ENCODE peak calls at places on chromosome 3, in five cellular contexts. Z is IMR-90, I is cardiac muscle cell, C is AG09309, J is nephron progenitor cell. K is an unnamed sample.

GRCh38 chr3:13518516-13519351 is 30.2 kb upstream of the FBLN2 start:
- DNase-seq in Z (no peak), I (no peak), C (no peak), J (no peak), K (no peak)

GRCh38 chr3:15768421-15769255 is 29.1 kb downstream of the ANKRD28 start:
- DNase-seq in Z (peak), I (no peak), C (peak), J (no peak), K (no peak)

GRCh38 chr3:12034440-12034839 is 30.3 kb downstream of the SYN2 start:
- DNase-seq in Z (no peak), I (no peak), C (no peak), J (no peak), K (no peak)

GRCh38 chr3:178849220-178849910 is 222.2 kb downstream of the ZMAT3 start:
- DNase-seq in Z (no peak), I (no peak), C (no peak), J (no peak), K (no peak)

GRCh38 chr3:42960282-42960681 is 18.8 kb upstream of the GASK1A start:
- DNase-seq in Z (peak), I (peak), C (no peak), J (peak), K (no peak)

GRCh38 chr3:46713898-46714552 is 3.6 kb downstream of the PRSS50 start:
- DNase-seq in Z (no peak), I (no peak), C (no peak), J (no peak), K (no peak)

GRCh38 chr3:183163563-183163962 is 1.0 kb upstream of the LAMP3 start:
- DNase-seq in Z (no peak), I (no peak), C (no peak), J (no peak), K (no peak)

GRCh38 chr3:41682996-41683395 is 278.9 kb downstream of the ULK4 start:
- DNase-seq in Z (peak), I (no peak), C (peak), J (no peak), K (no peak)

GRCh38 chr3:144332866-144333265 is 361.2 kb downstream of the DIPK2A start:
- DNase-seq in Z (no peak), I (no peak), C (no peak), J (no peak), K (no peak)

GRCh38 chr3:54578417-54578816 is 349.4 kb downstream of the LRTM1 start:
- DNase-seq in Z (no peak), I (no peak), C (peak), J (no peak), K (no peak)

GRCh38 chr3:10581251-10581650 is 75.9 kb upstream of the ATP2B2 start:
- DNase-seq in Z (no peak), I (no peak), C (peak), J (no peak), K (no peak)

GRCh38 chr3:157573281-157573680 is 70.1 kb upstream of the VEPH1 start:
- DNase-seq in Z (no peak), I (no peak), C (peak), J (no peak), K (no peak)

GRCh38 chr3:42653303-42653559 is 266 bp upstream of the ZBTB47 start:
- DNase-seq in Z (no peak), I (no peak), C (no peak), J (no peak), K (no peak)

GRCh38 chr3:62211675-62212429 is 161.5 kb downstream of the FEZF2 start:
- DNase-seq in Z (no peak), I (no peak), C (no peak), J (no peak), K (no peak)

GRCh38 chr3:73801444-73801843 is 176.7 kb upstream of the PDZRN3 start:
- DNase-seq in Z (peak), I (no peak), C (no peak), J (no peak), K (no peak)

GRCh38 chr3:56928379-56929068 is 126.8 kb upstream of the ARHGEF3 start:
- DNase-seq in Z (no peak), I (no peak), C (no peak), J (no peak), K (no peak)

GRCh38 chr3:168048414-168049330 is 47.1 kb downstream of the GOLIM4 start:
- DNase-seq in Z (no peak), I (no peak), C (no peak), J (no peak), K (no peak)

GRCh38 chr3:146895026-146895749 is 290.0 kb upstream of the PLSCR5 start:
- DNase-seq in Z (peak), I (no peak), C (peak), J (no peak), K (no peak)

GRCh38 chr3:188567478-188568195 is 413.7 kb downstream of the LPP start:
- DNase-seq in Z (peak), I (no peak), C (no peak), J (no peak), K (no peak)

GRCh38 chr3:10839167-10839566 is 23.1 kb downstream of the SLC6A11 start:
- DNase-seq in Z (no peak), I (no peak), C (no peak), J (no peak), K (no peak)

GRCh38 chr3:181581651-181582050 is 130.1 kb upstream of the SOX2 start:
- DNase-seq in Z (no peak), I (no peak), C (no peak), J (no peak), K (no peak)

GRCh38 chr3:51311055-51311454 is 74.0 kb upstream of the MANF start:
- DNase-seq in Z (peak), I (peak), C (no peak), J (no peak), K (no peak)

GRCh38 chr3:138374573-138375134 is 26.3 kb downstream of the MRAS start:
- DNase-seq in Z (no peak), I (peak), C (no peak), J (no peak), K (no peak)

GRCh38 chr3:190339130-190339529 is 16.9 kb upstream of the CLDN1 start:
- DNase-seq in Z (peak), I (no peak), C (no peak), J (no peak), K (no peak)

GRCh38 chr3:52291508-52292181 is 4.0 kb downstream of the GLYCTK start:
- DNase-seq in Z (no peak), I (peak), C (no peak), J (peak), K (peak)

GRCh38 chr3:165854696-165855095 is 17.5 kb upstream of the BCHE start:
- DNase-seq in Z (no peak), I (peak), C (no peak), J (no peak), K (no peak)

GRCh38 chr3:100891033-100891432 is 102.2 kb downstream of the ABI3BP start:
- DNase-seq in Z (peak), I (no peak), C (no peak), J (no peak), K (no peak)

GRCh38 chr3:25589783-25590258 is 74.9 kb downstream of the TOP2B start:
- DNase-seq in Z (no peak), I (peak), C (no peak), J (no peak), K (no peak)

GRCh38 chr3:192636517-192637444 is 90.6 kb downstream of the FGF12 start:
- DNase-seq in Z (no peak), I (no peak), C (no peak), J (no peak), K (no peak)

GRCh38 chr3:49005298-49005680 is 1.9 kb upstream of the WDR6 start:
- DNase-seq in Z (no peak), I (no peak), C (no peak), J (no peak), K (no peak)

GRCh38 chr3:49006591-49007067 is 562 bp upstream of the WDR6 start:
- DNase-seq in Z (peak), I (peak), C (no peak), J (no peak), K (no peak)

GRCh38 chr3:49005998-49006397 is 1.2 kb upstream of the WDR6 start:
- DNase-seq in Z (no peak), I (no peak), C (no peak), J (no peak), K (no peak)

GRCh38 chr3:49007771-49008528 is 759 bp downstream of the WDR6 start:
- DNase-seq in Z (peak), I (peak), C (no peak), J (peak), K (peak)

GRCh38 chr3:49007068-49007770 is at the start of gene WDR6:
- DNase-seq in Z (peak), I (peak), C (peak), J (peak), K (peak)
- TF ChIP-seq CTCF in Z (peak), I (peak), C (peak), J (peak), K (peak)

GRCh38 chr3:196180346-196180745 is 30.9 kb downstream of the ZDHHC19 start:
- DNase-seq in Z (no peak), I (no peak), C (no peak), J (no peak), K (no peak)
- TF ChIP-seq CTCF in Z (no peak), I (no peak), C (no peak), J (no peak), K (no peak)

GRCh38 chr3:184360834-184361531 is 422 bp downstream of the CLCN2 start:
- DNase-seq in Z (no peak), I (no peak), C (no peak), J (no peak), K (no peak)

GRCh38 chr3:184360070-184360833 is 1.2 kb downstream of the CLCN2 start:
- DNase-seq in Z (no peak), I (no peak), C (no peak), J (no peak), K (no peak)

GRCh38 chr3:184358140-184358767 is 3.2 kb downstream of the CLCN2 start:
- DNase-seq in Z (no peak), I (no peak), C (no peak), J (no peak), K (no peak)

GRCh38 chr3:184358921-184359350 is 2.5 kb downstream of the CLCN2 start:
- DNase-seq in Z (no peak), I (no peak), C (no peak), J (no peak), K (no peak)

DNA sequence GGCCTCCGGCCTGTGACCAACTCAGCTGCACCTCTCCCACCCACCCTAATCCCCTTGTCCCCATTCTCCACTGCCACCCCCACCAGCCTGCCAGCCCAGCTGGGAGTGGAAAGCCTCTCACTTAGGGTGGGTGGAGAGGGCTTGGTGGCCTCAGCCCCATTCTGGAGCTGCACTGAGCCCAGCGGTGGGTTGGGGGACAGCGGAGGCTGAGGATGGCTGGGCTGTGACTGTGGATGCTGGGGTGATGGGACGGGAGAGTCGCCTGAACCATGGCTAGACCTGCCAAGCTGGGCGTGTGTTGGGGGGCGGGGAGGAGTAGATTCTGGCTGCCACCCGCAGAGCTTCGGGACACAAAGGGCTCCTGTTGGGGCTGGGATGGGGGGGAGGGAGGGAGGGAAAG is 1.8 kb downstream of the CLCN2 start:
- DNase-seq in Z (no peak), I (no peak), C (no peak), J (no peak), K (no peak)
- TF ChIP-seq CTCF in Z (no peak), I (no peak), C (no peak), J (no peak), K (no peak)

GRCh38 chr3:126556637-126557414 is 1.9 kb downstream of the C3orf22 start:
- DNase-seq in Z (no peak), I (no peak), C (no peak), J (no peak), K (no peak)
- TF ChIP-seq CTCF in Z (no peak), I (no peak), C (no peak), J (no peak), K (no peak)

DNA sequence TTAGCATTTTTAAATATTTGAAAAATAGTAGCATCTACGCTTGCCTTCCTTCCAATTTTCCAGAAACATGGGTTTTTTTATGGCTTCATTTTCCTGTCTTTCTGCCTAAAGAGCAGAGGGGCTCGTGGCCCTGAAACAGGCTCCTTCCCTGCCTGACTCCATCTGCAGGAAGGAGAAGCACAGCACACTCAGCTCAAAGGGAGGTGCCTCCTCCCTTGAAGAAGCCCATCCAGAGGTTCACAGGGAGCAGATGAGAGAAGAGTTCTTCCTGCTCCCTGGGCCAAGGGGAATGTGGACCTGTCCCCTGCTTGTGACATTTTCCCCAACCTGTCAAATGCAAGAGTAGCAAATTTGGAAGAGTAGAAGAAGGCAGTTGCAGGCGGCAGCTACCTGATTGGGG is 55.8 kb downstream of the BBX start:
- DNase-seq in Z (no peak), I (no peak), C (no peak), J (no peak), K (no peak)
- TF ChIP-seq CTCF in Z (no peak), I (peak), C (no peak), J (no peak), K (no peak)

DNA sequence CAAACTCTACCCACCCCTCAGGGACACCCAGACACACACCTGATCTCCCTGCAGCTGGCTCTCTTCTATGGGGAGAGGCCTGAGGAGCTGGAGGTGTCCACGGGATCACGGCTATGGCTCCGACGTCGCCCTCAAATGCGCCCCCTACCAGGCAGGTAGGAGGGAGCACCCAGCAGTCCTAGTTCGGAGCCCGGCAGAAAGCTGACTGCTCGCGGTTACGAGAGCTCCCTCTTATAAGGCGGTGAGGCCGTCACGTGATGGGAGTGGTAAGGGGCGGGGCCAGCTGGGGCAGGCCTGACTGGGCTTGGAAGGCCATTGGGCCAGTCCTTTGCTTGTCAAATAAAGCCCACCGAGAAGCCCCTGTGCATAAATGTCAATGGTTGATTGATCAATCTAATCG is at the start of gene PRR20G:
- DNase-seq in Z (no peak), I (no peak), C (no peak), J (no peak), K (no peak)
- TF ChIP-seq CTCF in Z (no peak), I (no peak), C (no peak), J (no peak), K (no peak)

DNA sequence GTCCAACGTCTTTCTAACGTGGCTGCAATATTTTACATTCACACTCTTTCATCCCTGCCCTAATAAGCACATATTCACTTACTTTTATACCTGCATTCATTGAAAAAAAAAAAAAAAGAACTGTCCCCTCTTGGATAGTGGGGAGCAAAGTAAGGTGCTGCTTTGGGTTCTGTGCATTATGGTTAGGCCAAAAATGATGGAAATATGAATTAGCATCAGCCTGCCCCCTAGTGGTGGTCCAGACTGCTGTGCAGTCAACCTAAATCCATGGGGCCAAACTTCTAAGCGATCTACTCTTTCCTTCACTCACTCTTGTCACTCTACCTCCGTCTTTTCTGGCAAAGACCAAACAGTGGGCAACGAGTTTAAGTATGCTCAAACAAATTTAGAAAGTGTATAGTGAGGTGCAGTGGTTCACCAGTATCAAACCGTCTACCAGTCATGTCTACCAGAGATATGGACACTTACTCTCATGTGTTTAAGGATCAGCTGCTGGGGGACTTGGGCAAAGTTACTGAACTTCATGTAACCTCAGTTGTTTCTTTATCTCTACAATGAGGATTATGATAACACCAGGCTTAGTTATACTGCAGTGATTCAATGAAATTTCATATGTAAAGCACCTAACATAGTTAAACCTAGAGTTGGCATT is 61.5 kb upstream of the GRM7 start:
- DNase-seq in Z (no peak), I (peak), C (no peak), J (peak), K (peak)
- TF ChIP-seq CTCF in Z (peak), I (peak), C (peak), J (peak), K (peak)

GRCh38 chr3:68017069-68017468 is 362.7 kb upstream of the SUCLG2 start:
- DNase-seq in Z (no peak), I (no peak), C (no peak), J (no peak), K (no peak)
- TF ChIP-seq CTCF in Z (no peak), I (no peak), C (no peak), J (no peak), K (no peak)

K was measured in neural crest cell.